ENCODE peak calls at places on chromosomes 4 and X, in four cellular contexts. F is progenitor cell of endocrine pancreas, N is fibroblast of lung, C is endothelial cell. V is an unnamed sample.

GRCh38 chr4:25030283-25031076 is at the start of gene LGI2:
- DNase-seq in N (peak; percentile 37), F (peak; percentile 41), C (peak; percentile 38), V (no peak)

GRCh38 chr4:82380344-82380743 is 6.6 kb upstream of the HNRNPD start:
- DNase-seq in N (no peak), C (no peak), F (no peak), V (no peak)

GRCh38 chr4:132669786-132670185 is 479.3 kb upstream of the PCDH10 start:
- DNase-seq in F (no peak), C (no peak), N (no peak), V (no peak)

GRCh38 chr4:130185123-130185522 is 1089.2 kb downstream of the C4orf33 start:
- DNase-seq in C (no peak), F (no peak), N (no peak), V (no peak)

GRCh38 chr4:140238353-140239041 is 84.5 kb upstream of the MAML3 start:
- DNase-seq in N (peak; percentile 85), F (no peak), C (no peak), V (no peak)

GRCh38 chrX:41137589-41137988 is 52.3 kb downstream of the USP9X start:
- DNase-seq in N (peak; percentile 12), C (no peak), F (no peak), V (no peak)

GRCh38 chr4:158315706-158316105 is 105.4 kb downstream of the TMEM144 start:
- DNase-seq in N (peak; percentile 90), C (no peak), F (no peak), V (no peak)

GRCh38 chr4:47747846-47748494 is 89.9 kb downstream of the CORIN start:
- DNase-seq in N (no peak), F (no peak), C (no peak), V (no peak)

GRCh38 chr4:152415980-152416379 is 119.9 kb downstream of the FBXW7 start:
- DNase-seq in C (no peak), N (peak; percentile 69), F (no peak), V (no peak)

GRCh38 chr4:78618426-78618825 is 66.9 kb downstream of the ANXA3 start:
- DNase-seq in N (no peak), C (no peak), F (no peak), V (no peak)

GRCh38 chrX:126485371-126485770 is 67.2 kb downstream of the DCAF12L1 start:
- DNase-seq in F (no peak), N (no peak), C (no peak), V (no peak)

GRCh38 chr4:55321707-55322264 is 24.3 kb upstream of the SRD5A3 start:
- DNase-seq in N (peak; percentile 67), F (peak; percentile 47), C (peak; percentile 85), V (no peak)

GRCh38 chrX:10197597-10198210 is 40.9 kb downstream of the CLCN4 start:
- DNase-seq in N (peak; percentile 41), F (no peak), C (no peak), V (no peak)

GRCh38 chr4:54658321-54659093 is 750 bp downstream of the KIT start:
- DNase-seq in F (peak; percentile 51), C (peak; percentile 65), N (peak; percentile 41), V (no peak)

GRCh38 chrX:13764765-13765164 is 30.2 kb downstream of the OFD1 start:
- DNase-seq in N (peak; percentile 8), C (peak; percentile 45), F (no peak), V (no peak)

GRCh38 chr4:69764311-69764710 is 3.9 kb upstream of the SULT1B1 start:
- DNase-seq in N (no peak), F (no peak), C (no peak), V (no peak)

GRCh38 chrX:14529288-14529989 is at the start of gene GLRA2:
- DNase-seq in N (peak; percentile 5), F (peak; percentile 31), C (peak; percentile 41), V (no peak)

GRCh38 chr4:145909331-145909730 is 29.3 kb downstream of the ZNF827 start:
- DNase-seq in N (no peak), F (no peak), C (peak; percentile 46), V (no peak)

GRCh38 chrX:70332600-70332999 is 42.7 kb downstream of the KIF4A start:
- DNase-seq in C (no peak), N (no peak), F (no peak), V (no peak)

GRCh38 chr4:185820119-185821028 is 8.4 kb upstream of the SORBS2 start:
- DNase-seq in C (no peak), N (no peak), F (no peak), V (no peak)

GRCh38 chrX:16278927-16279326 is 111.6 kb downstream of the MAGEB17 start:
- DNase-seq in N (no peak), C (no peak), F (no peak), V (no peak)

GRCh38 chr4:16027114-16027513 is 56.7 kb downstream of the PROM1 start:
- DNase-seq in C (no peak), N (peak; percentile 32), F (no peak), V (no peak)

GRCh38 chr4:89558147-89558546 is 250.5 kb upstream of the GPRIN3 start:
- DNase-seq in N (no peak), C (no peak), F (no peak), V (no peak)

GRCh38 chr4:8345053-8345945 is 75.7 kb downstream of the HTRA3 start:
- DNase-seq in N (no peak), F (no peak), C (no peak), V (no peak)

GRCh38 chrX:119655125-119655524 is 37.8 kb downstream of the SEPTIN6 start:
- DNase-seq in F (no peak), N (peak; percentile 90), C (no peak), V (no peak)

GRCh38 chrX:119659522-119659921 is 33.4 kb downstream of the SEPTIN6 start:
- DNase-seq in C (no peak), F (no peak), N (no peak), V (no peak)

GRCh38 chrX:119648421-119648775 is 42.2 kb upstream of the NKRF start:
- DNase-seq in F (no peak), C (no peak), N (no peak), V (no peak)

DNA sequence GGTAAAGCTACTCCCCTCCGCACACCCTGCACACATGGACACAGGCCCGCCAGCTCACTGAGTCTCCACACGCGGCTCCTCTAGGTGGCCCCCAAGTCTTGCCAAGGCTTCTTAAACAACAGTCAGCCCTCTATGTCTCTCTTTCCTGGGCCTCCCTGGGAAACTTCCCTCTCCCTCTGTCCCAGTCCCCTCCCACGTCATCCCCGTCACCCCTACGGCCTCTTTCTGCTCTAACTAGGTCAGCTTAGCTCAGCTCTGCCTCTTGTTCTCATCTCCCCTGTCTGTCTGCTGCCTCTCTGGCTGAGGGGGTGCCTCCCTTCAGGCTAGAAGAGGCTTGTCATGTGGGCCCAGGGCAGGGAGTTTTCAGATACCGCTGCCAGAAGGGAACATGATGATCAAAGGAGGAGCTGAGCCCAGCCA is 38.8 kb downstream of the SEPTIN6 start:
- DNase-seq in C (no peak), F (no peak), N (peak; percentile 50), V (no peak)
- TF ChIP-seq CTCF in C (no peak), F (no peak), N (no peak), V (no peak)

GRCh38 chr4:17811078-17811603 is 362 bp downstream of the NCAPG start:
- DNase-seq in C (no peak), N (peak; percentile 23), F (no peak), V (no peak)

GRCh38 chr4:17812801-17813200 is 2.0 kb downstream of the NCAPG start:
- DNase-seq in C (no peak), F (no peak), N (no peak), V (no peak)

GRCh38 chr4:17814140-17814539 is 3.4 kb downstream of the NCAPG start:
- DNase-seq in F (no peak), C (no peak), N (peak; percentile 76), V (no peak)

GRCh38 chr4:17810260-17811077 is at the start of the genes DCAF16 and NCAPG:
- DNase-seq in N (peak; percentile 98), C (peak; percentile 99), F (peak; percentile 99), V (peak; percentile 98)

DNA sequence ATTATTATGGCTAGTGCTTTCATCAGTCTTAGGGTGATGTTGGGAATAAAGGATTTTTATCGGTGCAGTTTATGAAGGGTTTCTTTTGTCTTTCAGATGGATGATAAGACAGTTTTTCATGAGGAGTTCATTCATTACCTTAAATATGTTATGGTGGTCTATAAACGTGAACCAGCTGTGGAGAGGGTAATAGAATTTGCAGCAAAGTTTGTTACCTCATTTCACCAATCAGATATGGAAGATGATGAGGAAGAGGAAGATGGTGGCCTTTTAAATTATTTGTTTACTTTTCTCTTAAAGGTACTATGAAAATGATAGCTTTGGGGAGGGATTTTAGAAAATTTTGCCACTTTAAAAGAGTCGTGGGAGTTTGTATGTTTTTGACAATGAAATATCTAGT is 1.3 kb downstream of the NCAPG start:
- DNase-seq in N (no peak), F (no peak), C (no peak), V (no peak)
- TF ChIP-seq CTCF in N (no peak), F (no peak), C (no peak), V (no peak)

GRCh38 chr4:7037425-7037824 is 5.7 kb upstream of the TADA2B start:
- DNase-seq in N (no peak), F (no peak), C (no peak), V (no peak)
- TF ChIP-seq CTCF in N (no peak), F (no peak), C (no peak), V (no peak)

GRCh38 chrX:154322890-154323289 is 27.3 kb downstream of the TKTL1 start:
- DNase-seq in N (no peak), C (no peak), F (no peak), V (no peak)
- TF ChIP-seq CTCF in N (no peak), C (no peak), F (no peak), V (no peak)

DNA sequence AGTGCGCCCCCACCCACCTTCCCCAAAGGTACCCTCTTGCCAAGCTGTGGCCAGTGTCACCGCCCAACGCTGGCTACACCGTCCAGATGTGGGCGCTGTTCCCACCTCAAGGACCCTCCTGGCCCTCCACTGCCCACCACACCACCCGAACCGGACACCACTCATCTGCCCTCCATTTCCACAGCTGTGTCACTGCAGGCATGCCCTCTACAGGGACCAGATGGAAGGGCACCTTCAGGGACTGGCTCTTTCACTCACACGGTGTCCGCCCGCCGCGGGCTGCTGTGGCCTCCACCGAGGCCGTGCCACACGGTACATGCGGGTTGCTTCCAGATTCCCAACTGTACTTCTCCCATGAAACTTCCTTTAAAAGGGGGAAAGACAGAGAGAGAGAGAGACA is 87.7 kb downstream of the FAM53A start:
- DNase-seq in N (no peak), C (no peak), F (no peak), V (no peak)
- TF ChIP-seq CTCF in N (no peak), C (no peak), F (no peak), V (no peak)

DNA sequence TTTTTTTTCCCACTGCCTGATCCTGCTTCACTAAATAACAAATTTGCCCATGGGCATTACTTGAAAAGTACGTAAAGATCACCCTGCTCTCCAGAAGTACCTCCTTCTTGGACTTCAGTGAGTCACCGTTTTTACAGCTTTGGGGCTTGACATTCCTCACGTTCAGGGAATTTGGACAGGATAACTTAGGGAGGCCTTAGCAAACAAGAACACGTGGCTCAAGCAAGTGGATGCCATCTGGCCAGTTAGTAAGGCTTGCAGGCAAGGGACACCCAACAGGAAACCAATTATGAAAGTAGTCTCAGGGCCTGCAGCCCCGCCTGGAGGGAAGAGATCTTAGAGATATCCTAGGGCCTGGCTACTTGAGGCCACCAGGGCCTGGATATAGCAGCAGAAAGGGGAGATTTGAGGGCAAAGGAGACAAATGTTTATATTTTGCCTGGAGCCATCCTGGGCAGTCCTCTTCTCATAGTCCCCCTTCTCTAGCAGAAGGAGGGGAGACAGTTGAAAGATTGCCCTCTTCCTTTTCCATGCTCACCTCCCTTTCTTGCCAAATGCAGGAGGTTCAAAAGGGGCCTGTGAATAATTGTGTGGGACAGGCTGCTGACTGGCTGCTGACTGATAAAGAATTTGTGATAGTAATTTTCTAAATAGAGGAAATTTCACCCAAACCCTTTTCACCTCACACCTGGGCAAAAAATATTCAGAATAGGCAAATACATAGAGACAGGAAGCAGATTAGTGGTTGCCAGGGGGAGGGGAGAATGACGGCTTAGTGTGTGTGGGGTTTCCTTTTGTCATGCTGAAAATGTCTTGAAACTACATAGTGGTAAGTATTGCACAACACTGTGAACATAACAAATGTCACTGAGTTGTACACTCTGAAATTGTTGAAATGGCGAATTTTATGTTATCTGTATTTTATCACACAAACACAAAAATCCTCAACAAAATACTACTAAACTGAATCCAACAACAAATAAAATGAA is 60.4 kb upstream of the PLAC1 start:
- DNase-seq in C (no peak), N (peak; percentile 95), F (no peak), V (no peak)
- TF ChIP-seq CTCF in C (no peak), N (no peak), F (no peak), V (no peak)